ENCODE peak calls at places on chromosomes 12 and 14, in seven cellular contexts. One of them, this sample, is unnamed.

GRCh38 chr12:88142610-88142991 is 494 bp downstream of the TMTC3 start:
- DNase-seq in uterus: peak; percentile 22
- DNase-seq in BJ: no peak
- DNase-seq in upper lobe of right lung: peak; percentile 67
- DNase-seq in kidney epithelial cell: no peak
- DNase-seq in brain microvascular endothelial cell: no peak
- DNase-seq in cardiac fibroblast: no peak
- DNase-seq in this sample: no peak

GRCh38 chr12:55850893-55851292 is 8.2 kb upstream of the MMP19 start:
- DNase-seq in uterus: no peak
- DNase-seq in BJ: no peak
- DNase-seq in upper lobe of right lung: no peak
- DNase-seq in kidney epithelial cell: no peak
- DNase-seq in brain microvascular endothelial cell: peak; percentile 27
- DNase-seq in cardiac fibroblast: peak; percentile 53
- DNase-seq in this sample: peak; percentile 62

GRCh38 chr12:4518106-4518728 is 20.5 kb upstream of the RAD51AP1 start:
- DNase-seq in uterus: no peak
- DNase-seq in BJ: peak; percentile 22
- DNase-seq in upper lobe of right lung: no peak
- DNase-seq in kidney epithelial cell: no peak
- DNase-seq in brain microvascular endothelial cell: peak; percentile 74
- DNase-seq in cardiac fibroblast: peak; percentile 74
- DNase-seq in this sample: peak; percentile 66

GRCh38 chr12:81075539-81075938 is 2.3 kb upstream of the ACSS3 start:
- DNase-seq in uterus: no peak
- DNase-seq in BJ: no peak
- DNase-seq in upper lobe of right lung: no peak
- DNase-seq in kidney epithelial cell: no peak
- DNase-seq in brain microvascular endothelial cell: no peak
- DNase-seq in cardiac fibroblast: no peak
- DNase-seq in this sample: no peak

GRCh38 chr14:103294091-103294490 is 39.9 kb upstream of the EIF5 start:
- DNase-seq in uterus: no peak
- DNase-seq in BJ: no peak
- DNase-seq in upper lobe of right lung: peak; percentile 35
- DNase-seq in kidney epithelial cell: no peak
- DNase-seq in brain microvascular endothelial cell: no peak
- DNase-seq in cardiac fibroblast: no peak
- DNase-seq in this sample: no peak

GRCh38 chr12:67320614-67321305 is 51.6 kb downstream of the CAND1 start:
- DNase-seq in uterus: no peak
- DNase-seq in BJ: no peak
- DNase-seq in upper lobe of right lung: no peak
- DNase-seq in kidney epithelial cell: peak; percentile 43
- DNase-seq in brain microvascular endothelial cell: no peak
- DNase-seq in cardiac fibroblast: peak; percentile 13
- DNase-seq in this sample: no peak

GRCh38 chr12:12899530-12900380 is 8.4 kb downstream of the GPRC5A start:
- DNase-seq in uterus: peak; percentile 88
- DNase-seq in BJ: peak; percentile 76
- DNase-seq in upper lobe of right lung: no peak
- DNase-seq in kidney epithelial cell: peak; percentile 84
- DNase-seq in brain microvascular endothelial cell: peak; percentile 91
- DNase-seq in cardiac fibroblast: peak; percentile 98
- DNase-seq in this sample: peak; percentile 96

GRCh38 chr14:30243805-30244204 is 315.2 kb upstream of the G2E3 start:
- DNase-seq in uterus: no peak
- DNase-seq in BJ: peak; percentile 36
- DNase-seq in upper lobe of right lung: no peak
- DNase-seq in kidney epithelial cell: no peak
- DNase-seq in brain microvascular endothelial cell: peak; percentile 43
- DNase-seq in cardiac fibroblast: peak; percentile 94
- DNase-seq in this sample: peak; percentile 78

GRCh38 chr12:71755146-71755892 is 656 bp downstream of the RAB21 start:
- DNase-seq in uterus: peak; percentile 30
- DNase-seq in BJ: no peak
- DNase-seq in upper lobe of right lung: peak; percentile 78
- DNase-seq in kidney epithelial cell: peak; percentile 31
- DNase-seq in brain microvascular endothelial cell: peak; percentile 45
- DNase-seq in cardiac fibroblast: peak; percentile 79
- DNase-seq in this sample: peak; percentile 68

GRCh38 chr14:101495827-101496778 is 65.2 kb upstream of the DIO3 start:
- DNase-seq in uterus: peak; percentile 11
- DNase-seq in BJ: no peak
- DNase-seq in upper lobe of right lung: peak; percentile 43
- DNase-seq in kidney epithelial cell: no peak
- DNase-seq in brain microvascular endothelial cell: no peak
- DNase-seq in cardiac fibroblast: no peak
- DNase-seq in this sample: no peak

GRCh38 chr12:57897296-57897974 is 43.9 kb upstream of the ATP23 start:
- DNase-seq in uterus: no peak
- DNase-seq in BJ: no peak
- DNase-seq in upper lobe of right lung: no peak
- DNase-seq in kidney epithelial cell: no peak
- DNase-seq in brain microvascular endothelial cell: no peak
- DNase-seq in cardiac fibroblast: no peak
- DNase-seq in this sample: no peak

GRCh38 chr14:83419420-83419819 is 1885.8 kb upstream of the SEL1L start:
- DNase-seq in uterus: no peak
- DNase-seq in BJ: no peak
- DNase-seq in upper lobe of right lung: peak; percentile 85
- DNase-seq in kidney epithelial cell: no peak
- DNase-seq in brain microvascular endothelial cell: no peak
- DNase-seq in cardiac fibroblast: no peak
- DNase-seq in this sample: no peak

GRCh38 chr14:61750708-61751474 is 11.3 kb upstream of the SNAPC1 start:
- DNase-seq in uterus: peak; percentile 73
- DNase-seq in BJ: no peak
- DNase-seq in upper lobe of right lung: peak; percentile 94
- DNase-seq in kidney epithelial cell: peak; percentile 47
- DNase-seq in brain microvascular endothelial cell: no peak
- DNase-seq in cardiac fibroblast: peak; percentile 76
- DNase-seq in this sample: peak; percentile 63

GRCh38 chr12:32331133-32331532 is 68.2 kb upstream of the FGD4 start:
- DNase-seq in uterus: no peak
- DNase-seq in BJ: no peak
- DNase-seq in upper lobe of right lung: no peak
- DNase-seq in kidney epithelial cell: no peak
- DNase-seq in brain microvascular endothelial cell: no peak
- DNase-seq in cardiac fibroblast: peak; percentile 22
- DNase-seq in this sample: no peak

GRCh38 chr12:113561381-113561780 is 89.7 kb upstream of the LHX5 start:
- DNase-seq in uterus: no peak
- DNase-seq in BJ: no peak
- DNase-seq in upper lobe of right lung: no peak
- DNase-seq in kidney epithelial cell: no peak
- DNase-seq in brain microvascular endothelial cell: no peak
- DNase-seq in cardiac fibroblast: no peak
- DNase-seq in this sample: no peak

GRCh38 chr12:128258866-128259555 is 8.0 kb upstream of the TMEM132C start:
- DNase-seq in uterus: no peak
- DNase-seq in BJ: no peak
- DNase-seq in upper lobe of right lung: no peak
- DNase-seq in kidney epithelial cell: no peak
- DNase-seq in brain microvascular endothelial cell: no peak
- DNase-seq in cardiac fibroblast: no peak
- DNase-seq in this sample: no peak

GRCh38 chr12:32100888-32101287 is 5.8 kb upstream of the BICD1 start:
- DNase-seq in uterus: no peak
- DNase-seq in BJ: no peak
- DNase-seq in upper lobe of right lung: no peak
- DNase-seq in kidney epithelial cell: no peak
- DNase-seq in brain microvascular endothelial cell: no peak
- DNase-seq in cardiac fibroblast: no peak
- DNase-seq in this sample: no peak

GRCh38 chr12:10354071-10354470 is 35.8 kb downstream of the KLRK1 start:
- DNase-seq in uterus: no peak
- DNase-seq in BJ: no peak
- DNase-seq in upper lobe of right lung: no peak
- DNase-seq in kidney epithelial cell: no peak
- DNase-seq in brain microvascular endothelial cell: no peak
- DNase-seq in cardiac fibroblast: no peak
- DNase-seq in this sample: no peak

GRCh38 chr14:103555559-103556337 is 6.7 kb downstream of the BAG5 start:
- DNase-seq in uterus: no peak
- DNase-seq in BJ: no peak
- DNase-seq in upper lobe of right lung: no peak
- DNase-seq in kidney epithelial cell: no peak
- DNase-seq in brain microvascular endothelial cell: no peak
- DNase-seq in cardiac fibroblast: no peak
- DNase-seq in this sample: no peak

GRCh38 chr14:67050892-67051291 is 138.3 kb upstream of the GARIN2 start:
- DNase-seq in uterus: no peak
- DNase-seq in BJ: no peak
- DNase-seq in upper lobe of right lung: no peak
- DNase-seq in kidney epithelial cell: no peak
- DNase-seq in brain microvascular endothelial cell: no peak
- DNase-seq in cardiac fibroblast: no peak
- DNase-seq in this sample: no peak

GRCh38 chr14:53390008-53390407 is 236.9 kb upstream of the DDHD1 start:
- DNase-seq in uterus: no peak
- DNase-seq in BJ: no peak
- DNase-seq in upper lobe of right lung: no peak
- DNase-seq in kidney epithelial cell: no peak
- DNase-seq in brain microvascular endothelial cell: no peak
- DNase-seq in cardiac fibroblast: no peak
- DNase-seq in this sample: no peak

GRCh38 chr14:53389207-53389606 is 236.1 kb upstream of the DDHD1 start:
- DNase-seq in uterus: no peak
- DNase-seq in BJ: no peak
- DNase-seq in upper lobe of right lung: no peak
- DNase-seq in kidney epithelial cell: no peak
- DNase-seq in brain microvascular endothelial cell: no peak
- DNase-seq in cardiac fibroblast: peak; percentile 64
- DNase-seq in this sample: peak; percentile 41

GRCh38 chr14:53386359-53386758 is 233.2 kb upstream of the DDHD1 start:
- DNase-seq in uterus: no peak
- DNase-seq in BJ: no peak
- DNase-seq in upper lobe of right lung: no peak
- DNase-seq in kidney epithelial cell: no peak
- DNase-seq in brain microvascular endothelial cell: no peak
- DNase-seq in cardiac fibroblast: no peak
- DNase-seq in this sample: no peak

GRCh38 chr14:53391156-53391555 is 238.0 kb upstream of the DDHD1 start:
- DNase-seq in uterus: peak; percentile 59
- DNase-seq in BJ: no peak
- DNase-seq in upper lobe of right lung: no peak
- DNase-seq in kidney epithelial cell: no peak
- DNase-seq in brain microvascular endothelial cell: peak; percentile 47
- DNase-seq in cardiac fibroblast: peak; percentile 62
- DNase-seq in this sample: peak; percentile 84

GRCh38 chr14:53391631-53392030 is 238.5 kb upstream of the DDHD1 start:
- DNase-seq in uterus: no peak
- DNase-seq in BJ: no peak
- DNase-seq in upper lobe of right lung: no peak
- DNase-seq in kidney epithelial cell: peak; percentile 49
- DNase-seq in brain microvascular endothelial cell: peak; percentile 75
- DNase-seq in cardiac fibroblast: peak; percentile 85
- DNase-seq in this sample: peak; percentile 80
- H3K4me3 ChIP-seq in uterus: no peak overlapping the region
- H3K4me3 ChIP-seq in BJ: no peak overlapping the region
- H3K4me3 ChIP-seq in upper lobe of right lung: no peak overlapping the region
- H3K4me3 ChIP-seq in kidney epithelial cell: no peak overlapping the region
- H3K4me3 ChIP-seq in brain microvascular endothelial cell: no peak overlapping the region
- H3K4me3 ChIP-seq in cardiac fibroblast: no peak overlapping the region
- H3K4me3 ChIP-seq in this sample: no peak overlapping the region

DNA sequence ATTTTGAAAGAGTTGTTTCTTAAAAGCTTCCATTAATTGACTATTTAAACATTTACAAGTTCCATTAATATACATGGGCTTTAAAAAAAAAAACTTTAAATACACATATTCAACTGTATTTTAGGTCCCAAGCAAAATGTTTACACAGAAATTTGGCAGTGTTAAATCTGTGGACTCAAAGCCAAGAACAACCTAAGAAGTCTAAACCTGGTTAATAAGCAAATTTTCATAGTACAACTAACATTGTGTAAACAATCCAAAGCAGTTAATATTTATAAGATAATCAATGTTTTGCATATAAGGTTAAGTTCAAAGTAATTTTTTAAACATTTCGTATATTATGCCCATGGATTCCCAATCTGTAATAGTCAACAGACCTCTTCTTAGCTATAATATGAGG is 77.0 kb downstream of the EPS8 start:
- DNase-seq in uterus: no peak
- DNase-seq in BJ: no peak
- DNase-seq in upper lobe of right lung: no peak
- DNase-seq in kidney epithelial cell: no peak
- DNase-seq in brain microvascular endothelial cell: no peak
- DNase-seq in cardiac fibroblast: no peak
- DNase-seq in this sample: no peak
- H3K4me3 ChIP-seq in uterus: no peak overlapping the region
- H3K4me3 ChIP-seq in BJ: no peak overlapping the region
- H3K4me3 ChIP-seq in upper lobe of right lung: peak overlapping the region; percentile 1
- H3K4me3 ChIP-seq in kidney epithelial cell: no peak overlapping the region
- H3K4me3 ChIP-seq in brain microvascular endothelial cell: no peak overlapping the region
- H3K4me3 ChIP-seq in cardiac fibroblast: no peak overlapping the region
- H3K4me3 ChIP-seq in this sample: no peak overlapping the region

DNA sequence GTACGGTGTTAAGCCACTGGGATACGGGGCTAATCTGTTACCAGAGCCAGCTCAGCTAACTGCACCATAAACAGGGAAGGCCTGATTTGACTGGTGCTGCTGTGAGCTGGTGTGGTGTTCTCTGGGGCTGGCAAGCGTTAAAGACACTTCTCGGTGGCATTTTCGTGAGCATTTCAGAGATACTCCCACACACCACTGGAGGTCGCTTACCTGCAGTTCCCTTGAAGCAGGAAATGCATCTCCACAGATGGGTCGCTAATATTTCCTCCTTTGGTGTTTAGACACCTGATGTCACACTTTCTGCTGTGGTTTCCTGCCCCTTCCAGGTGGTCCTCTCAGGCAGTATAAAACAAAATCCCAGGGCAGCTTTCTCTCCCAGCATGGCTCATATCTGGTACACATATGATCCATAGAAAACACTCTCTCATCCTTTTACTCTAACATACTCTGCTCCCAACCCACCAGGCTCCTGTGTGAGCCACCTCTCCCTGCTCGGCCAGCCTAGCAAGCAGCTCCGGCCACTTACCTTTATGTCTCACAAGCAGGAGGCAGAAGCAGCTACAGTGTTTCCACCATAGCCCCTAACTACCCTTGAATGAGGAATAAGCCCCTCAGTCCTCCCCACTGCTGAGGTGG is 129.9 kb upstream of the GRIN2B start:
- DNase-seq in uterus: no peak
- DNase-seq in BJ: no peak
- DNase-seq in upper lobe of right lung: no peak
- DNase-seq in kidney epithelial cell: no peak
- DNase-seq in brain microvascular endothelial cell: no peak
- DNase-seq in cardiac fibroblast: no peak
- DNase-seq in this sample: no peak
- H3K4me3 ChIP-seq in uterus: no peak overlapping the region
- H3K4me3 ChIP-seq in BJ: no peak overlapping the region
- H3K4me3 ChIP-seq in upper lobe of right lung: no peak overlapping the region
- H3K4me3 ChIP-seq in kidney epithelial cell: no peak overlapping the region
- H3K4me3 ChIP-seq in brain microvascular endothelial cell: no peak overlapping the region
- H3K4me3 ChIP-seq in cardiac fibroblast: no peak overlapping the region
- H3K4me3 ChIP-seq in this sample: no peak overlapping the region

DNA sequence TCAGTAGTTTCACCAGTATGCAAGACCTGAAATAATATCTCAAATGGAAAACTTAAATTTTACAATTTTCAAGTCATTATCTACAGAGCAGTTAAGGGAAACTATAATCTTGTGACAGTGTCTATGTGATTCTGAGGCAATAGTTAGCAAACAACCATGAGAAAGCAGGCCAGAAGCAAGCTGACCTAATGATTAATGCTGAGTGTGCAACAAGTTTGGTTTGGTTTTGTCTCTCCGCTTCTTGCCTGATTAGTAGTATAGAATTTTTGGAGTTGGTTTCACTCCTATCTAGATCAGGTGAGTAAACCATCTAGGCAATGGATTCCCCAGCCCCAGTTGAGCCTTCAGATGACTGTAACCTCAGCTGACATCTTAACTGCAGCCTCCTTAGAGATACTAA is 212.9 kb upstream of the NAV3 start:
- DNase-seq in uterus: no peak
- DNase-seq in BJ: no peak
- DNase-seq in upper lobe of right lung: no peak
- DNase-seq in kidney epithelial cell: no peak
- DNase-seq in brain microvascular endothelial cell: no peak
- DNase-seq in cardiac fibroblast: no peak
- DNase-seq in this sample: no peak
- H3K4me3 ChIP-seq in uterus: no peak overlapping the region
- H3K4me3 ChIP-seq in BJ: no peak overlapping the region
- H3K4me3 ChIP-seq in upper lobe of right lung: no peak overlapping the region
- H3K4me3 ChIP-seq in kidney epithelial cell: no peak overlapping the region
- H3K4me3 ChIP-seq in brain microvascular endothelial cell: no peak overlapping the region
- H3K4me3 ChIP-seq in cardiac fibroblast: no peak overlapping the region
- H3K4me3 ChIP-seq in this sample: no peak overlapping the region

This sample was measured in fibroblast of the aortic adventitia.